ENCODE peak calls at places on chromosome 1, in six cellular contexts. R, Q, I, U, B and J are unnamed samples.

GRCh38 chr1:92843046-92843423 is 11.2 kb downstream of the RPL5 start:
- DNase-seq in R (no peak), U (no peak), Q (no peak), I (no peak), B (no peak), J (no peak)

GRCh38 chr1:88802950-88803349 is 88.4 kb downstream of the GTF2B start:
- DNase-seq in Q (peak), R (no peak), B (no peak), U (no peak), I (peak), J (no peak)

GRCh38 chr1:240693036-240693435 is 81.1 kb upstream of the GREM2 start:
- DNase-seq in R (no peak), Q (no peak), I (no peak), B (no peak), U (no peak), J (no peak)

GRCh38 chr1:247421074-247421473 is 5.1 kb downstream of the NLRP3 start:
- DNase-seq in I (no peak), Q (peak), U (no peak), R (no peak), B (no peak), J (peak)

GRCh38 chr1:38114231-38114630 is 67.6 kb upstream of the POU3F1 start:
- DNase-seq in U (peak), Q (peak), B (peak), R (peak), I (peak), J (peak)

GRCh38 chr1:248710305-248710900 is 7.8 kb upstream of the OR14I1 start:
- DNase-seq in U (no peak), R (no peak), I (no peak), Q (no peak), B (no peak), J (no peak)

GRCh38 chr1:192435704-192436103 is 118.9 kb downstream of the RGS21 start:
- DNase-seq in U (no peak), B (no peak), R (no peak), Q (no peak), I (no peak), J (no peak)

GRCh38 chr1:118100686-118101300 is 84.2 kb downstream of the SPAG17 start:
- DNase-seq in B (no peak), U (peak), R (no peak), I (no peak), Q (peak), J (no peak)

GRCh38 chr1:116951175-116951935 is 41.6 kb downstream of the PTGFRN start:
- DNase-seq in Q (peak), I (peak), R (no peak), U (no peak), B (peak), J (peak)

GRCh38 chr1:33050221-33051076 is 13.8 kb upstream of the AK2 start:
- DNase-seq in U (no peak), Q (peak), R (no peak), B (no peak), I (peak), J (no peak)

GRCh38 chr1:173453982-173454381 is 23.2 kb upstream of the PRDX6 start:
- DNase-seq in Q (no peak), U (no peak), I (no peak), B (no peak), R (no peak), J (no peak)

GRCh38 chr1:25145775-25146381 is 86.4 kb downstream of the SYF2 start:
- DNase-seq in Q (no peak), R (no peak), I (no peak), U (no peak), B (no peak), J (no peak)

GRCh38 chr1:177227978-177228720 is 57.4 kb downstream of the BRINP2 start:
- DNase-seq in U (no peak), Q (no peak), I (no peak), B (no peak), R (no peak), J (no peak)

GRCh38 chr1:203675596-203676347 is 49.1 kb downstream of the ATP2B4 start:
- DNase-seq in U (no peak), R (no peak), Q (no peak), B (no peak), I (no peak), J (no peak)

GRCh38 chr1:173193639-173194038 is 13.5 kb downstream of the TNFSF4 start:
- DNase-seq in I (peak), Q (peak), U (no peak), R (no peak), B (no peak), J (no peak)

GRCh38 chr1:97599447-97599846 is 321.4 kb downstream of the DPYD start:
- DNase-seq in U (no peak), B (no peak), Q (peak), R (no peak), I (no peak), J (no peak)

GRCh38 chr1:201756411-201756810 is 72.5 kb upstream of the IPO9 start:
- DNase-seq in R (no peak), B (no peak), Q (peak), I (no peak), U (no peak), J (no peak)

GRCh38 chr1:31764307-31765040 is at the start of gene ADGRB2:
- DNase-seq in R (no peak), Q (no peak), U (no peak), B (no peak), I (no peak), J (no peak)

GRCh38 chr1:243270097-243270864 is 14.4 kb downstream of the SDCCAG8 start:
- DNase-seq in I (no peak), B (no peak), Q (no peak), R (no peak), U (no peak), J (no peak)

GRCh38 chr1:229302740-229303139 is 31.8 kb downstream of the RAB4A start:
- DNase-seq in R (no peak), U (no peak), B (no peak), I (no peak), Q (no peak), J (no peak)

GRCh38 chr1:235943581-235944114 is 76.9 kb upstream of the LYST start:
- DNase-seq in Q (peak), B (no peak), U (no peak), R (no peak), I (peak), J (no peak)

GRCh38 chr1:37497832-37498231 is 16.7 kb downstream of the MEAF6 start:
- DNase-seq in I (no peak), Q (no peak), U (no peak), R (no peak), B (no peak), J (no peak)

GRCh38 chr1:243345205-243345604 is 89.4 kb downstream of the SDCCAG8 start:
- DNase-seq in I (no peak), Q (peak), B (no peak), R (no peak), U (peak), J (no peak)